ENCODE peak calls at places on chromosomes 7 and 10, in nine cellular contexts. D is body of pancreas, B is adrenal gland, Q is spleen, E is breast epithelium, N is uterus, J is stomach, L is HepG2, H is IMR-90. W is an unnamed sample.

GRCh38 chr10:114172241-114172640 is 1.8 kb downstream of the CCDC186 start:
- DNase-seq in Q (no peak), N (no peak), E (no peak), H (peak; percentile 40), D (no peak), L (peak; percentile 14), B (no peak), J (no peak), W (no peak)

GRCh38 chr7:150849204-150849775 is 3.0 kb upstream of the AOC1 start:
- DNase-seq in H (no peak), L (no peak), E (no peak), J (no peak), B (peak; percentile 7), D (no peak), Q (no peak), N (no peak), W (no peak)

GRCh38 chr7:140541513-140542192 is 62.3 kb upstream of the MKRN1 start:
- DNase-seq in J (peak; percentile 37), D (peak; percentile 42), B (peak; percentile 59), Q (peak; percentile 53), L (peak; percentile 70), E (no peak), H (peak; percentile 96), N (peak; percentile 93), W (peak; percentile 70)

GRCh38 chr10:101564490-101564991 is 23.5 kb downstream of the POLL start:
- DNase-seq in Q (no peak), J (no peak), N (peak; percentile 10), E (peak; percentile 25), L (no peak), D (peak; percentile 10), B (no peak), H (no peak), W (no peak)

GRCh38 chr7:117216436-117217069 is 106.3 kb downstream of the WNT2 start:
- DNase-seq in L (no peak), B (no peak), H (no peak), D (no peak), E (no peak), Q (no peak), N (no peak), J (no peak), W (no peak)

GRCh38 chr7:135706858-135707569 is 21.0 kb downstream of the SLC13A4 start:
- DNase-seq in L (peak; percentile 11), E (no peak), N (no peak), H (peak; percentile 64), D (no peak), B (no peak), J (no peak), Q (no peak), W (no peak)

GRCh38 chr7:122764902-122765301 is 62.2 kb upstream of the RNF148 start:
- DNase-seq in B (no peak), H (no peak), D (no peak), E (no peak), J (no peak), L (no peak), N (no peak), Q (no peak), W (no peak)

GRCh38 chr10:131695814-131696165 is 205.0 kb upstream of the PPP2R2D start:
- DNase-seq in Q (no peak), B (peak; percentile 8), E (no peak), D (no peak), J (no peak), H (no peak), L (no peak), N (peak; percentile 8), W (no peak)

GRCh38 chr7:101179117-101179779 is 845 bp downstream of the NAT16 start:
- DNase-seq in D (no peak), B (no peak), N (no peak), L (no peak), E (no peak), H (no peak), J (no peak), Q (no peak), W (no peak)

GRCh38 chr7:7966141-7966734 is 2.4 kb upstream of the GLCCI1 start:
- DNase-seq in N (no peak), H (no peak), B (no peak), D (no peak), E (no peak), J (no peak), Q (no peak), L (no peak), W (no peak)

GRCh38 chr7:7970113-7970619 is 1.6 kb downstream of the GLCCI1 start:
- DNase-seq in E (no peak), N (no peak), Q (no peak), L (no peak), D (no peak), J (no peak), B (no peak), H (no peak), W (peak; percentile 40)

GRCh38 chr7:7969306-7970112 is 913 bp downstream of the GLCCI1 start:
- DNase-seq in E (peak; percentile 57), L (no peak), Q (peak; percentile 91), H (peak; percentile 40), J (peak; percentile 33), N (peak; percentile 25), B (peak; percentile 33), D (peak; percentile 31), W (peak; percentile 48)

GRCh38 chr7:7968544-7969305 is at the start of gene GLCCI1:
- DNase-seq in N (peak; percentile 93), Q (peak; percentile 99), J (peak; percentile 96), H (peak; percentile 95), D (peak; percentile 94), B (peak; percentile 97), L (peak; percentile 95), E (peak; percentile 97), W (peak; percentile 98)

DNA sequence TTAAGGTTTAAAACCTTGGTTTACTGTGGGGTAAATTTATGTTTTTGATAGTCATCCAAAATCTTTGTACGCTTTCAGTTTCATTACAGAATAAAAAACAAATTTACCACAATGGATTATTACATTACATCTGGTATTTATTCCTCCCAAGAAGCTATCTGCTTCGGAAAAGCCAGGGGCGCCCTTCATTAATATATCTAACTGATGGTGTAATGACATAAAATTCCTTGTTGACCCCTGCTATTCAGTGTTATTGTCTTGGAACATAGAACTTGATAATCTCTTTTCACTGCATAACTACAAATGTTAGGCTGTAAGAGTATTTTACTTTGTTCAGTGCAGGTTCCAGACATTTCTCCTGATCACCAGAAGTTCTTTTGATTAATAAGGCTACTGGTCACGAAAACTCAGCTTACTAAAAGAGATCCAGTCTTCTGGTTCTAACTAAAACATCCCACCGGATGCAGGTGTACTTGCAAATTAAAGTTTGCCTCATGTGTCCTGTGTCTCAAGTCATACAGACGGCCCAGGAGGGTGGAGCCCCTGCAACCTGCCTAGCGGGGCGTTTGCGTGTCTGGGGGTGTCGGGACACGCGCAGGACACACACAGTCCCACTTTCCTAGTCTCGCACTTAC is 570 bp upstream of the GLCCI1 start:
- DNase-seq in B (no peak), L (no peak), J (no peak), E (no peak), D (no peak), H (no peak), N (no peak), Q (no peak), W (no peak)
- TF ChIP-seq POLR2A in B (no peak), L (no peak), J (no peak), E (no peak), D (no peak), H (peak; percentile 2), N (no peak), Q (peak; percentile 25), W (no peak)

DNA sequence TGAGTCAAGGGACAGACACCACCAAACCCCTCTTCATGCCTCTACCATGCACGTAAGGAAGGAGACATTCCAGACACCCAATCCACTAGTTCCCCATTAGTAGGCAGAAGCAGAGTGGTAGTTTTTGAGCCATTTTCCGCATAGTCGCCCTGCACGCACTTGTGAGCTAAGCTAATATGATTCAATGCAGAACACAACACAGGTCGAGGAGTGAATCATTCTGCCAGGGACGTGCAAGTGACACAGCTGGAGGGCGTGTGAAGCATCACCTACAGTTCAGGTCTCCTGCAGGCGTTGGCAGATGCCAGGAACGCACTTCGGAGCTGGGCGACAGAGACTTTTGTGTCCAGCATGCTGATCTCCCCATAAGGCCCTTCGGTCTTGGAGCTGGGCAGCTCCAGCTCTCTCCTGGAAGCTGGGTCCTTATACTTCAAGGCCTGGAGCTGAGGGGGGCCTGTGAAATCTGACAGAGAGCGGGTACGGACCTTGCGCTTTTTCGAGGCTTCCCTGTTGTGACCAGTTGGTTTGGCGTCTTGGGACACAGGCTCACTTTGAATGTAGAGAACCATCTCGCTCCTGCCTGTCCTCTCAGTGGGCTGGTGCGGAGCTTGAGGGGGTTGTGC is 102.4 kb downstream of the SVIL start:
- DNase-seq in H (no peak), N (no peak), E (no peak), L (no peak), D (no peak), J (no peak), B (no peak), Q (no peak), W (no peak)
- H3K36me3 ChIP-seq in H (peaks cover 21% of the 10 kb centered on the region), N (no peaks in the 10 kb centered on the region), E (no peaks in the 10 kb centered on the region), L (peaks cover 3% of the 10 kb centered on the region), D (no peaks in the 10 kb centered on the region), J (peaks cover 44% of the 10 kb centered on the region), B (no peaks in the 10 kb centered on the region), Q (no peaks in the 10 kb centered on the region), W (peaks cover under 1% of the 10 kb centered on the region)

DNA sequence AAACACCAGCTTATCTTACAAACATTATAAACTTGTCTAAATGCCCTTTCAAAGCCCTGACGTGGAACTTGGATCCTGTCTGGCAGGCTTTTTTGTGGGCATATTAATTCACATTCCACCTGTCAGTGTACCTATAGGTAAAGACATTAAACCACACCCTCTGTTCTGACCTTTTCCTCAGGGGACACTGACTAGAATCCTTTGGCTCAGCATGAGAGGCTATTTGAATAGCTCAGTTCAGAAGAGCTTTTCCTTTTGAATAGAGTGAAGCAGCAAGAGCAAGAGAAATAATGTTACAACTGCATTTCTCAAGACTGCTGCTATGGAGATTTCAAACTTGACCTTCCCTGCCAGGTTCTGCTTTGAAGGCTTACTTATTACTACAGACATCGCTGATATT is 76.9 kb downstream of the CYP51A1 start:
- DNase-seq in E (no peak), H (no peak), B (no peak), D (peak; percentile 16), L (no peak), J (peak; percentile 62), N (no peak), Q (no peak), W (peak; percentile 4)
- TF ChIP-seq POLR2A in E (no peak), H (no peak), B (no peak), D (no peak), L (no peak), J (no peak), N (no peak), Q (no peak), W (no peak)

GRCh38 chr10:70549351-70549961 is 53.1 kb downstream of the PRF1 start:
- DNase-seq in J (no peak), N (no peak), Q (no peak), D (no peak), L (no peak), E (no peak), H (no peak), B (no peak), W (no peak)

GRCh38 chr10:70552585-70552984 is 50.0 kb downstream of the PRF1 start:
- DNase-seq in J (no peak), B (no peak), L (no peak), H (peak; percentile 31), E (no peak), Q (no peak), N (no peak), D (no peak), W (no peak)

GRCh38 chr10:70551491-70551890 is 51.0 kb downstream of the PRF1 start:
- DNase-seq in H (no peak), J (no peak), L (no peak), D (no peak), B (no peak), N (no peak), Q (no peak), E (no peak), W (no peak)

GRCh38 chr10:70549962-70550845 is 52.3 kb downstream of the PRF1 start:
- DNase-seq in H (peak; percentile 48), J (peak; percentile 77), B (peak; percentile 58), N (peak; percentile 71), Q (peak; percentile 86), E (peak; percentile 65), D (peak; percentile 62), L (peak; percentile 44), W (peak; percentile 76)

GRCh38 chr10:70551971-70552422 is 50.5 kb downstream of the PRF1 start:
- DNase-seq in H (peak; percentile 94), B (no peak), L (peak; percentile 80), N (no peak), D (no peak), E (no peak), J (no peak), Q (no peak), W (peak; percentile 94)
- H3K36me3 ChIP-seq in H (no peaks in the 10 kb centered on the region), B (no peaks in the 10 kb centered on the region), L (no peaks in the 10 kb centered on the region), N (no peaks in the 10 kb centered on the region), D (no peaks in the 10 kb centered on the region), E (no peaks in the 10 kb centered on the region), J (peaks cover 36% of the 10 kb centered on the region), Q (peaks cover 9% of the 10 kb centered on the region), W (no peaks in the 10 kb centered on the region)

W was measured in thyroid gland.